ENCODE peak calls at places on chromosome 6, in seven cellular contexts. E is astrocyte of the spinal cord, K is psoas muscle, F is esophagus muscularis mucosa, Y is dorsolateral prefrontal cortex, G is NB4, M is neural crest cell. W is an unnamed sample.

GRCh38 chr6:5506149-5506548 is 244.8 kb downstream of the FARS2 start:
- DNase-seq in E (no peak), K (no peak), F (peak; percentile 45), Y (no peak), G (no peak), M (no peak), W (no peak)

GRCh38 chr6:20021795-20022194 is 184.6 kb downstream of the ID4 start:
- DNase-seq in E (no peak), K (no peak), F (no peak), Y (no peak), G (no peak), M (no peak), W (no peak)

GRCh38 chr6:11033825-11034224 is 10.3 kb downstream of the ELOVL2 start:
- DNase-seq in E (peak; percentile 51), K (no peak), F (no peak), Y (no peak), G (no peak), M (no peak), W (no peak)

GRCh38 chr6:99993533-99994251 is at the start of gene MCHR2:
- DNase-seq in E (no peak), K (no peak), F (no peak), Y (no peak), G (no peak), M (no peak), W (peak; percentile 11)

GRCh38 chr6:32685603-32686002 is 19.1 kb upstream of the HLA-DQB1 start:
- DNase-seq in E (no peak), K (no peak), F (no peak), Y (no peak), G (no peak), M (no peak), W (no peak)

GRCh38 chr6:161417712-161418457 is 144.0 kb upstream of the AGPAT4 start:
- DNase-seq in E (peak; percentile 98), K (peak; percentile 69), F (no peak), Y (no peak), G (no peak), M (no peak), W (no peak)

GRCh38 chr6:34128045-34128444 is 17.8 kb downstream of the GRM4 start:
- DNase-seq in E (no peak), K (no peak), F (no peak), Y (peak; percentile 90), G (no peak), M (no peak), W (no peak)

GRCh38 chr6:161050134-161050765 is 58.7 kb downstream of the MAP3K4 start:
- DNase-seq in E (no peak), K (no peak), F (no peak), Y (no peak), G (no peak), M (no peak), W (no peak)

GRCh38 chr6:21033575-21034026 is 499.3 kb downstream of the CDKAL1 start:
- DNase-seq in E (peak; percentile 64), K (peak; percentile 66), F (no peak), Y (no peak), G (no peak), M (no peak), W (no peak)

GRCh38 chr6:21845018-21845417 is 251.5 kb downstream of the SOX4 start:
- DNase-seq in E (no peak), K (no peak), F (no peak), Y (no peak), G (no peak), M (peak; percentile 11), W (no peak)

GRCh38 chr6:154923199-154923869 is 71.8 kb upstream of the TIAM2 start:
- DNase-seq in E (peak; percentile 28), K (no peak), F (no peak), Y (no peak), G (no peak), M (no peak), W (no peak)

GRCh38 chr6:169784941-169785340 is 33.5 kb downstream of the ERMARD start:
- DNase-seq in E (no peak), K (no peak), F (no peak), Y (no peak), G (no peak), M (no peak), W (no peak)

GRCh38 chr6:13586936-13587542 is 12.6 kb downstream of the SIRT5 start:
- DNase-seq in E (no peak), K (no peak), F (peak; percentile 74), Y (no peak), G (no peak), M (no peak), W (no peak)

GRCh38 chr6:106159531-106159940 is 73.4 kb downstream of the PRDM1 start:
- DNase-seq in E (peak; percentile 96), K (no peak), F (no peak), Y (no peak), G (no peak), M (no peak), W (no peak)

GRCh38 chr6:140602431-140602836 is 1228.0 kb upstream of the CITED2 start:
- DNase-seq in E (peak; percentile 4), K (no peak), F (no peak), Y (no peak), G (no peak), M (no peak), W (no peak)

GRCh38 chr6:141677598-141678211 is 455.0 kb upstream of the GJE1 start:
- DNase-seq in E (peak; percentile 57), K (no peak), F (no peak), Y (no peak), G (peak; percentile 53), M (no peak), W (no peak)

DNA sequence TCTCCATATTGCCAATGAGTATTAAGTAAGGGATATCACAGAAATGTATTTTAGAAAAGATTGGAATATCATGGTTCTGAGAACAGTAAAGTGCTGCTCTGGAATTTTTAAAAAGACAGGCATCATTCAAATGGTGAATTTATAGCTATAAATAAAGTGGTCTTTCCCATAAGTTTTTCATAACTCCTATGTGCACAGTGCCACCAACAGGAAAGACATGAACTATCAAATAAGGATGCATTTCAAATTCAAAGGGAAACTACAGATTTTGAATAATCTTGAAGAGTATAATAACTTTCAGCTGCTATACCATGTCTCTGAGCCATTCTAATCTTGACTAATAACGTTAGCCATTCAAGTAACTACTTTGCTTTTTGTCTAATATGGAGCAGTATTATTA is 456.8 kb upstream of the GJE1 start:
- DNase-seq in E (peak; percentile 29), K (no peak), F (no peak), Y (no peak), G (peak; percentile 9), M (no peak), W (no peak)
- TF ChIP-seq CTCF in E (peak; percentile 34), K (no peak), F (no peak), Y (peak; percentile 50), G (no peak), M (peak; percentile 17), W (no peak)

GRCh38 chr6:72218125-72218524 is 331.8 kb downstream of the RIMS1 start:
- DNase-seq in E (peak; percentile 26), K (no peak), F (no peak), Y (peak; percentile 82), G (peak; percentile 38), M (peak; percentile 41), W (peak; percentile 42)
- TF ChIP-seq CTCF in E (peak; percentile 62), K (no peak), F (peak; percentile 29), Y (no peak), G (peak; percentile 37), M (peak; percentile 66), W (peak; percentile 48)

GRCh38 chr6:79649016-79649415 is 17.9 kb downstream of the SH3BGRL2 start:
- DNase-seq in E (no peak), K (no peak), F (no peak), Y (no peak), G (no peak), M (no peak), W (no peak)

GRCh38 chr6:79647756-79648155 is 16.6 kb downstream of the SH3BGRL2 start:
- DNase-seq in E (no peak), K (no peak), F (no peak), Y (no peak), G (no peak), M (no peak), W (no peak)

GRCh38 chr6:79650943-79651342 is 19.8 kb downstream of the SH3BGRL2 start:
- DNase-seq in E (no peak), K (no peak), F (no peak), Y (no peak), G (no peak), M (no peak), W (no peak)

GRCh38 chr6:79648315-79648714 is 17.2 kb downstream of the SH3BGRL2 start:
- DNase-seq in E (no peak), K (no peak), F (no peak), Y (no peak), G (no peak), M (no peak), W (no peak)

DNA sequence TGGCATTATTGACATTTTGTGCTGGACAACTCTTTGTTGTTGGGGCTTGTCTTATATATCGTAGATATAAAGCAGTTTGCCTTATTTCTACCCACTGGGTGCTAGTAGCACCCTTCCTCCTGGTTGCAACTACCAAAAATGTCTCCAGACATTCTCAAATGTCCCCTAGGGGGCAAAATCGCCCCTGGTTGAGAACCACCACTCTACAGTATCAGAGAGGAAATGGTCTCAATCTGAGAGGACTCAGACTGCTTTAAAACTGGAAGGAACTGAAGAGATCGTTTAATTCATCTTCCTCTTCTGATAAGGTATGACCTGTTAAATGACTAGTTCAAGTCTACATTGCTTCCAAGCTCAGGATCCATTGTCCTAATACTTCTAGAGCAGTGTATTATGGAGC is 14.9 kb downstream of the SH3BGRL2 start:
- DNase-seq in E (no peak), K (no peak), F (no peak), Y (no peak), G (peak; percentile 25), M (no peak), W (no peak)
- TF ChIP-seq CTCF in E (no peak), K (no peak), F (no peak), Y (no peak), G (peak; percentile 32), M (peak; percentile 34), W (no peak)

GRCh38 chr6:111802720-111803119 is 70.5 kb downstream of the FYN start:
- DNase-seq in E (no peak), K (no peak), F (no peak), Y (no peak), G (no peak), M (no peak), W (no peak)

GRCh38 chr6:111803804-111804203 is 69.4 kb downstream of the FYN start:
- DNase-seq in E (peak; percentile 85), K (no peak), F (no peak), Y (no peak), G (no peak), M (no peak), W (no peak)

GRCh38 chr6:111803384-111803783 is 69.9 kb downstream of the FYN start:
- DNase-seq in E (no peak), K (no peak), F (no peak), Y (no peak), G (no peak), M (no peak), W (no peak)

GRCh38 chr6:111805511-111806181 is 67.6 kb downstream of the FYN start:
- DNase-seq in E (peak; percentile 93), K (no peak), F (no peak), Y (no peak), G (peak; percentile 62), M (no peak), W (peak; percentile 61)

DNA sequence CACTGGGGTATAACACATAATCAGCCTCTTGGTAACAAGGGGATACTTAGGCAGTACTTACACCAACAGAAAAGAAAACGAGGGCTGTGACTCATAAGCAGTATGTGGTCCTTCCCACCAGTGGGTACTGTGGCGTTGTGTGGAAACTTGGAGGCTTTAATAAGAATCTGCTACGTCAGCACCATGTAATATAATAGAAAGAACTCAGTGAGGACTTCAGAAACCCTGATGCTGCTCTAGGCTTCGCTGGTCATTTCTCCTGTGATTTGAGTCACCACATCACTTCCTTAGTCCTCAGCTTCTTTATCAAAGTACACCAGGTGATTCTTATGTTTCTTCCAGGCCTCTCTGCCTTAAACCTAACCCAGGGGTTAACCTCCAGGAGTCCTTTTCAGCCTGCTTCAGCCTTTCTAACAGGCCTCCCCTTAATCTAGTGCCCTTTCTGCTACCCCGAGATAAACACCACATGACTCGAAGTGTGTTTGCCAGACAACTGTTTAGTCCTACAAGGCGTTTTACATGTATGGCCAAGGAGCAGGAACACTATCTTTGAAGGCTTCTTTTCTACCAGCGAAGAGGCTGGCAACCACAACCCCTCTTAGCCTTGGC is 68.5 kb downstream of the FYN start:
- DNase-seq in E (peak; percentile 97), K (no peak), F (no peak), Y (no peak), G (peak; percentile 37), M (no peak), W (peak; percentile 77)
- TF ChIP-seq CTCF in E (peak; percentile 29), K (no peak), F (peak; percentile 11), Y (no peak), G (no peak), M (no peak), W (no peak)

W was measured in thyroid gland.